ENCODE peak calls at places on chromosome 13, in five cellular contexts. W is GM12878, K is K562, Y is IMR-90, N is HepG2. U is an unnamed sample.

GRCh38 chr13:113744197-113745000 is 14.6 kb upstream of the TMEM255B start:
- DNase-seq in W (no peak), K (no peak), Y (no peak), N (no peak), U (no peak)

GRCh38 chr13:53141336-53141735 is 112.7 kb downstream of the OLFM4 start:
- DNase-seq in W (no peak), K (no peak), Y (no peak), N (no peak), U (no peak)

GRCh38 chr13:114119196-114119595 is 13.2 kb downstream of the RASA3 start:
- DNase-seq in W (no peak), K (no peak), Y (peak; percentile 95), N (peak; percentile 30), U (peak; percentile 65)

GRCh38 chr13:37886879-37887278 is 17.3 kb upstream of the TRPC4 start:
- DNase-seq in W (no peak), K (no peak), Y (no peak), N (no peak), U (no peak)

GRCh38 chr13:67440240-67440639 is 210.1 kb upstream of the PCDH9 start:
- DNase-seq in W (no peak), K (no peak), Y (no peak), N (no peak), U (no peak)

GRCh38 chr13:48476215-48476614 is 56.7 kb downstream of the RCBTB2 start:
- DNase-seq in W (no peak), K (no peak), Y (no peak), N (no peak), U (no peak)

GRCh38 chr13:100566543-100566942 is 22.0 kb downstream of the GGACT start:
- DNase-seq in W (no peak), K (no peak), Y (peak; percentile 40), N (no peak), U (no peak)

GRCh38 chr13:113145496-113145895 is 13.0 kb upstream of the PROZ start:
- DNase-seq in W (no peak), K (no peak), Y (no peak), N (no peak), U (no peak)

GRCh38 chr13:101959016-101959415 is 442.8 kb downstream of the FGF14 start:
- DNase-seq in W (no peak), K (no peak), Y (no peak), N (no peak), U (no peak)

GRCh38 chr13:36412736-36413135 is 19.6 kb upstream of the CCNA1 start:
- DNase-seq in W (no peak), K (no peak), Y (no peak), N (no peak), U (no peak)

GRCh38 chr13:113632706-113633484 is 25.1 kb downstream of the ATP4B start:
- DNase-seq in W (no peak), K (no peak), Y (no peak), N (no peak), U (no peak)

GRCh38 chr13:114115796-114116195 is 16.6 kb downstream of the RASA3 start:
- DNase-seq in W (no peak), K (no peak), Y (no peak), N (no peak), U (no peak)

GRCh38 chr13:28408235-28408848 is 86.6 kb downstream of the FLT1 start:
- DNase-seq in W (no peak), K (peak; percentile 83), Y (no peak), N (no peak), U (no peak)

GRCh38 chr13:75393839-75394238 is 88.1 kb downstream of the TBC1D4 start:
- DNase-seq in W (no peak), K (no peak), Y (peak; percentile 26), N (no peak), U (no peak)

GRCh38 chr13:23598371-23598770 is 28.2 kb downstream of the TNFRSF19 start:
- DNase-seq in W (no peak), K (no peak), Y (peak; percentile 70), N (no peak), U (no peak)

GRCh38 chr13:32426191-32426980 is 1.5 kb downstream of the N4BP2L1 start:
- DNase-seq in W (peak; percentile 73), K (no peak), Y (no peak), N (no peak), U (no peak)

GRCh38 chr13:102868366-102868936 is 22.6 kb downstream of the ERCC5 start:
- DNase-seq in W (no peak), K (no peak), Y (peak; percentile 35), N (no peak), U (no peak)

GRCh38 chr13:100523437-100523836 is 65.2 kb downstream of the GGACT start:
- DNase-seq in W (no peak), K (no peak), Y (no peak), N (no peak), U (no peak)

GRCh38 chr13:46803586-46803985 is 6.6 kb upstream of the ESD start:
- DNase-seq in W (no peak), K (no peak), Y (peak; percentile 49), N (no peak), U (no peak)

GRCh38 chr13:25906211-25906661 is 145.6 kb downstream of the SHISA2 start:
- DNase-seq in W (no peak), K (no peak), Y (no peak), N (no peak), U (no peak)

GRCh38 chr13:111476197-111476596 is 155.8 kb downstream of the TEX29 start:
- DNase-seq in W (no peak), K (no peak), Y (no peak), N (no peak), U (no peak)

GRCh38 chr13:45749026-45749759 is 47.1 kb downstream of the CBY2 start:
- DNase-seq in W (no peak), K (no peak), Y (no peak), N (no peak), U (no peak)

GRCh38 chr13:97460853-97461252 is 26.9 kb downstream of the RAP2A start:
- DNase-seq in W (no peak), K (no peak), Y (no peak), N (no peak), U (peak; percentile 28)

GRCh38 chr13:29674532-29674931 is 79.0 kb upstream of the SLC7A1 start:
- DNase-seq in W (no peak), K (no peak), Y (peak; percentile 13), N (no peak), U (no peak)

GRCh38 chr13:71866173-71867091 is 572 bp downstream of the DACH1 start:
- DNase-seq in W (no peak), K (no peak), Y (no peak), N (no peak), U (peak; percentile 70)

GRCh38 chr13:71864981-71865857 is 1.8 kb downstream of the DACH1 start:
- DNase-seq in W (no peak), K (no peak), Y (no peak), N (no peak), U (peak; percentile 73)

GRCh38 chr13:71864094-71864980 is 2.7 kb downstream of the DACH1 start:
- DNase-seq in W (no peak), K (no peak), Y (no peak), N (no peak), U (peak; percentile 68)

GRCh38 chr13:71867101-71867814 is at the start of gene DACH1:
- DNase-seq in W (no peak), K (peak; percentile 3), Y (peak; percentile 20), N (peak; percentile 7), U (peak; percentile 69)

DNA sequence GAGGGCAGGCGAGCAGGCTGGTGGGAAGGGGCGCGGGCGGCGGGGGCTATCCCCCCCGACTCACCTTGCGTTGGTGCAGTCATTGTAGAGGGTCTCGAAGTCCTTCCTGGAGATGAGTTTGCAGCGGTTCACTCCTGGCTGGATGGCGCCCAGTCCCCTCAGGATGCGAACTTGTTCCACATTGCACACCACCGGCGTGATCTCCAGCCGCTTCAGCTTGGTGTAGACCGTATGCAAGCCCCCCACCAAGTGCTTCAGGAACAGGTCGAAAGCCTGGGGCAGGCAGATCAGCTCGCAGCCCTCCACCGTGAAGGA is 1.2 kb downstream of the DACH1 start:
- DNase-seq in W (no peak), K (no peak), Y (no peak), N (no peak), U (peak; percentile 65)
- TF ChIP-seq MXI1 in W (no peak), K (no peak), Y (no peak), N (no peak), U (no peak)

GRCh38 chr13:42329239-42329638 is 57.3 kb downstream of the AKAP11 start:
- DNase-seq in W (no peak), K (no peak), Y (no peak), N (no peak), U (no peak)

GRCh38 chr13:42337808-42338600 is 66.1 kb downstream of the AKAP11 start:
- DNase-seq in W (no peak), K (no peak), Y (no peak), N (no peak), U (no peak)

GRCh38 chr13:42330991-42331390 is 59.0 kb downstream of the AKAP11 start:
- DNase-seq in W (no peak), K (no peak), Y (peak; percentile 31), N (no peak), U (no peak)

GRCh38 chr13:42333613-42334328 is 61.8 kb downstream of the AKAP11 start:
- DNase-seq in W (no peak), K (no peak), Y (peak; percentile 22), N (peak; percentile 16), U (no peak)

GRCh38 chr13:42334329-42334706 is 62.4 kb downstream of the AKAP11 start:
- DNase-seq in W (peak; percentile 50), K (no peak), Y (no peak), N (no peak), U (no peak)
- TF ChIP-seq CTCF in W (no peak), K (no peak), Y (no peak), N (no peak), U (no peak)

GRCh38 chr13:107819071-107819470 is 396.3 kb downstream of the LIG4 start:
- DNase-seq in W (no peak), K (no peak), Y (no peak), N (no peak), U (no peak)

GRCh38 chr13:107822006-107822405 is 393.3 kb downstream of the LIG4 start:
- DNase-seq in W (no peak), K (no peak), Y (no peak), N (no peak), U (no peak)

GRCh38 chr13:107827840-107828549 is 387.3 kb downstream of the LIG4 start:
- DNase-seq in W (no peak), K (no peak), Y (no peak), N (no peak), U (peak; percentile 49)

DNA sequence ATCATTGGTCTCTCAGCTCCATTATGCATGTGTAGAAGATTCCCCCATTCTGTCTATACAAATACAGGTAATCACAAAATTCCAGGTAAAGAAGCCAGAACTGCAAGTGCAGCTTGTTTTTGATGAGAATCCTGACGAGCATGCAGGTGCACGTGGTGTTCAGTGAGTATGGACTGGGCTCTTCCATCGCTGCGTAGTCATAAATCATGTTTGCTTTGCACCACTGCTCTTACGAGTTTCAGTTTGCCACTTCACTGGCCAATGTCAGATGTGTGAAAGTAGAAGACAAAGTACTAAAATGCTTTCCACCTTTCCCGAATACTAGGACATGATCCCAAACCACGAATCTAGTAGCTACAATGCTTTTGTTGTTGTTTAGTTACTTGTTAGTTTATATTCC is 390.7 kb downstream of the LIG4 start:
- DNase-seq in W (no peak), K (no peak), Y (no peak), N (no peak), U (no peak)
- TF ChIP-seq MXI1 in W (no peak), K (no peak), Y (no peak), N (no peak), U (no peak)

DNA sequence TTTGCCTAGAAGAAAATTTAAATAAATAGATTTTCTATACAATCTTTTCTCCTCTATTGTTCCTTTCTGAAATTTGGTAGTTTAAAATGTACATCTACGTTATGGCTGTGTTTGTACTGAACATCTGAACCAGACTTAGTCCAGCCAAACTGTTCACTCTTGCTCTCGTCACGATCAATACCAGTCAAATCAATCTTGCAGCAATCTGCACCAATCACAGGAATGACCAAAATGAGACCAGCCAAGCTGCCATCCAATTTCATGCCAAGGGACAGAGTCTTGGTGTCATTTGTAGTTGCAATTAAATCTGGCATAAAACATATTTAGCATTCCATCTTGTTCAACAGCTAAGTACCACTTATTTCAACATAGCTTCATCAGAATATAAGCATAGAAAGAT is 156.6 kb downstream of the IRS2 start:
- DNase-seq in W (no peak), K (no peak), Y (no peak), N (no peak), U (no peak)
- TF ChIP-seq CTCF in W (no peak), K (no peak), Y (no peak), N (no peak), U (no peak)